ENCODE peak calls at places on chromosomes 4 and X, in ten cellular contexts. Z, D, G, W, E, Y, I, H, L and U are unnamed samples.

GRCh38 chr4:53346920-53347852 is 18.7 kb downstream of the SCFD2 start:
- DNase-seq in Z (peak), D (peak), G (no peak), W (no peak), E (no peak), Y (no peak), I (no peak), H (no peak), L (no peak), U (peak)

GRCh38 chrX:109733658-109734022 is 583 bp upstream of the ACSL4 start:
- DNase-seq in Z (peak), D (no peak), G (no peak), W (no peak), E (no peak), Y (no peak), I (no peak), H (peak), L (peak), U (peak)

GRCh38 chr4:65450899-65451298 is 219.4 kb downstream of the EPHA5 start:
- DNase-seq in Z (no peak), D (no peak), G (no peak), W (no peak), E (no peak), Y (no peak), I (no peak), H (no peak), L (no peak), U (no peak)

GRCh38 chr4:133483600-133484246 is 334.6 kb downstream of the PCDH10 start:
- DNase-seq in Z (peak), D (peak), G (no peak), W (no peak), E (no peak), Y (no peak), I (no peak), H (peak), L (peak), U (peak)

GRCh38 chr4:10605056-10605455 is 79.5 kb downstream of the CLNK start:
- DNase-seq in Z (no peak), D (no peak), G (no peak), W (no peak), E (no peak), Y (no peak), I (no peak), H (no peak), L (no peak), U (peak)

GRCh38 chr4:4861592-4862551 is 2.4 kb downstream of the MSX1 start:
- DNase-seq in Z (no peak), D (no peak), G (no peak), W (no peak), E (no peak), Y (no peak), I (no peak), H (no peak), L (no peak), U (no peak)

GRCh38 chr4:178836865-178837264 is 1394.6 kb upstream of the AGA start:
- DNase-seq in Z (no peak), D (no peak), G (no peak), W (no peak), E (no peak), Y (no peak), I (no peak), H (no peak), L (no peak), U (no peak)

GRCh38 chr4:187478292-187479205 is 517.0 kb upstream of the ZFP42 start:
- DNase-seq in Z (peak), D (peak), G (no peak), W (no peak), E (no peak), Y (no peak), I (no peak), H (peak), L (peak), U (peak)

GRCh38 chr4:153064571-153064970 is 128.4 kb downstream of the FHDC1 start:
- DNase-seq in Z (no peak), D (no peak), G (no peak), W (peak), E (no peak), Y (no peak), I (peak), H (no peak), L (no peak), U (no peak)

GRCh38 chr4:172666711-172667368 is 501.8 kb upstream of the GALNT7 start:
- DNase-seq in Z (no peak), D (no peak), G (no peak), W (no peak), E (no peak), Y (peak), I (no peak), H (peak), L (no peak), U (no peak)

GRCh38 chr4:42348247-42348646 is 49.0 kb upstream of the SHISA3 start:
- DNase-seq in Z (no peak), D (no peak), G (no peak), W (no peak), E (no peak), Y (no peak), I (no peak), H (no peak), L (no peak), U (peak)

DNA sequence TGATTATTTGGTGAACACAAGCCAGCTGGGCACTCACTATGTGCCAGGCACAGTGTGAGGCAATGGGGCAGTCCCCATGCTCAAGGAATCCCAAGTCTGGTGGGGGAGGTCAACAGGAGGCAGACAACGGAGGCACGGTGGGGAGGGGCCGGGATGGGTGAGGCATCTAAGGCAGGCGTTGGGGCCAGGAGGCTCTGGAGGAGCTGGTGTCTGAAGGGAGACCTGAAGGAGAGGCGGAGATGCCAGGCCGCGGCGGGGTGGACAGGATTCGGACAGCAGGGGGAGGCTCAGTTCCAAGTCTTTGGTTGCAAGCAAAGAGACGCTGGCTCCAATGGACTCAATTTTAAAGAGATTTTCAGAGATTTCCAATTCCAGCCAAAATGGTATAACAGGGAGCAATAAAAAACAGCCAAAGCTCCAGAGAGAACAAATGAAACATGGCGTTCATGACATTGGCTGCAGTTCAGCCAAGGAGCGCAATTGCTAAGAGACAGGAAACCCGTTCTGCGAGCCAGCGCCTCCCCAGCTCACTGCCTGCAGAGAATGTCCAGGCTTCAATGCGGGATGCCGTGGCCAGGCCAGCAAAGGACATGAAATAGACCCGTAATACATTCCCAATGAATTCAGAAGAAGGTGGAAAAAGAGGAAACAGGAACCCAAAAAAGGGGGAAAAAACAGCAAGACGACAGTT is 105.2 kb upstream of the LRPAP1 start:
- DNase-seq in Z (no peak), D (no peak), G (no peak), W (no peak), E (no peak), Y (no peak), I (no peak), H (no peak), L (peak), U (no peak)
- TF ChIP-seq CTCF in Z (no peak), D (no peak), G (no peak), W (no peak), E (no peak), Y (no peak), I (no peak), H (no peak), L (peak), U (no peak)

DNA sequence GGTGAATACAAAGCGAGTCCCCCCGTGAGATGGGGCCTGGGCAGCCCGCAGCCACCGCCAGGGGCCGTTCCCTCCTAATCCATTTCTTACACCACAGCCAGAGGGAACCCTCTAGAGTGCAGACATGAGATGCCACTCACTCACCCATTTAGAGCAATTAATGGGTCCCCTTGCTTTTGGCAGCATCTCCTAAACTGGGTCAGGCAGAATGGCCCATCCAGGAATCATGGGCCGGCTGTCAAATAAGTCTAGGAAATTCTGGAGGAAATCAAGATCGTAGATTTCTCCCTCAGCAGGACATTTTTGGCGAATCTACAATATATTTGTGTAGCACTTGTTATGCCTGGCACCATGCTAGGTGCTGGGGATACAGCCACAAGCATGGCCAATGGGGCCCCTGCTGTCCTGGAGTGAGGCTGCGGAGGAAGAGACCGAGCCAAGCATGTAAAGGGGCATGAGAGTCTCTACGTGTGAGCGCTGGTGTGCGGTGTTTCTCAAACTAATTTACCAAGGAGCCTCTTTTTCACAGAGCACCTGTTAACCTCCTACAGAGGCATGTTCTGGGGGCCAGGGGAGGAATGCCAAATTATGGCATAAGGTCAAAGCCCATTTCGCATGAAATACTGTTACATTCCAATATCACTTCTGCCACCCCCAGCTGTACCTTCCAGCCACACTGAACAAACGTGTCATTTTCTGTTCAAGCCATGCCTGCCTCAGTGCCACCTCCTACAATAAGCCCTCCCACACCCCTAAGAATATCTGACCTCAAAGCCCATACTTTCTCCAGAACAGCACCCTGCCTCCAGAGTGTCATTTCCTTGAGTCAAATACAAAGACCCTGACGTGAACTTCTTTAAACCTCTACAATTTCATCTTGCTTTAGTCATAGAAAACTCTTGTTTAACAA is 28.1 kb upstream of the JAKMIP1 start:
- DNase-seq in Z (no peak), D (no peak), G (no peak), W (no peak), E (no peak), Y (no peak), I (no peak), H (no peak), L (no peak), U (no peak)
- TF ChIP-seq CTCF in Z (no peak), D (no peak), G (no peak), W (no peak), E (no peak), Y (no peak), I (no peak), H (no peak), L (no peak), U (no peak)

GRCh38 chr4:40299704-40300336 is 35.3 kb upstream of the CHRNA9 start:
- DNase-seq in Z (no peak), D (no peak), G (no peak), W (no peak), E (no peak), Y (no peak), I (no peak), H (no peak), L (no peak), U (no peak)
- TF ChIP-seq CTCF in Z (no peak), D (no peak), G (no peak), W (no peak), E (no peak), Y (no peak), I (no peak), H (no peak), L (no peak), U (no peak)

GRCh38 chr4:162650166-162650565 is 486.4 kb upstream of the FSTL5 start:
- DNase-seq in Z (no peak), D (no peak), G (no peak), W (no peak), E (no peak), Y (no peak), I (no peak), H (no peak), L (no peak), U (no peak)

GRCh38 chr4:162640152-162640551 is 476.4 kb upstream of the FSTL5 start:
- DNase-seq in Z (no peak), D (no peak), G (no peak), W (no peak), E (no peak), Y (no peak), I (no peak), H (no peak), L (no peak), U (no peak)

GRCh38 chr4:162644346-162644745 is 480.5 kb upstream of the FSTL5 start:
- DNase-seq in Z (no peak), D (peak), G (no peak), W (no peak), E (no peak), Y (no peak), I (no peak), H (peak), L (peak), U (peak)

GRCh38 chr4:162645381-162645780 is 481.6 kb upstream of the FSTL5 start:
- DNase-seq in Z (peak), D (peak), G (no peak), W (no peak), E (no peak), Y (no peak), I (no peak), H (peak), L (peak), U (peak)
- TF ChIP-seq CTCF in Z (peak), D (peak), G (peak), W (peak), E (no peak), Y (peak), I (peak), H (peak), L (no peak), U (no peak)